ENCODE peak calls at places on chromosomes 11 and 22, in seven cellular contexts. R, T, U, H, G, M and X are unnamed samples.

GRCh38 chr11:26936109-26936508 is 57.8 kb upstream of the FIBIN start:
- DNase-seq in T (no peak), G (no peak), M (no peak), H (no peak), U (no peak), R (no peak), X (no peak)

GRCh38 chr11:118916842-118917388 is 8.8 kb downstream of the BCL9L start:
- DNase-seq in G (peak; percentile 91), M (peak; percentile 57), H (peak; percentile 92), U (peak; percentile 75), R (no peak), T (no peak), X (no peak)

GRCh38 chr11:7418061-7418460 is 67.2 kb upstream of the OLFML1 start:
- DNase-seq in M (no peak), G (no peak), H (no peak), U (no peak), R (no peak), T (no peak), X (no peak)

GRCh38 chr11:114302663-114303062 is 6.5 kb downstream of the NNMT start:
- DNase-seq in U (no peak), H (no peak), R (no peak), T (no peak), M (no peak), G (no peak), X (no peak)

GRCh38 chr11:64038500-64038899 is 2.8 kb downstream of the FLRT1 start:
- DNase-seq in H (no peak), G (no peak), M (no peak), U (no peak), T (no peak), R (no peak), X (no peak)

GRCh38 chr22:41288245-41288946 is 2.4 kb upstream of the RANGAP1 start:
- DNase-seq in G (peak; percentile 67), R (no peak), H (peak; percentile 60), U (peak; percentile 88), T (no peak), M (peak; percentile 11), X (no peak)

GRCh38 chr11:7655253-7656217 is 17.8 kb downstream of the CYB5R2 start:
- DNase-seq in H (no peak), R (no peak), T (no peak), G (no peak), U (no peak), M (no peak), X (no peak)

GRCh38 chr11:87030458-87031054 is 7.2 kb upstream of the TMEM135 start:
- DNase-seq in T (no peak), H (no peak), G (no peak), R (no peak), U (peak; percentile 18), M (no peak), X (no peak)

GRCh38 chr11:94932503-94932902 is 40.9 kb downstream of the CWC15 start:
- DNase-seq in M (no peak), G (peak; percentile 53), R (no peak), T (no peak), H (peak; percentile 13), U (no peak), X (no peak)

GRCh38 chr11:706439-706956 is 467 bp downstream of the EPS8L2 start:
- DNase-seq in R (no peak), H (no peak), T (peak; percentile 55), M (no peak), G (peak; percentile 56), U (peak; percentile 36), X (no peak)

GRCh38 chr11:57779275-57779674 is 17.7 kb downstream of the CTNND1 start:
- DNase-seq in M (peak; percentile 41), R (no peak), H (peak; percentile 64), U (peak; percentile 63), T (no peak), G (no peak), X (peak; percentile 81)

GRCh38 chr11:62792193-62792575 is 378 bp upstream of the TMEM223 start:
- DNase-seq in H (no peak), R (no peak), T (no peak), G (no peak), M (peak; percentile 72), U (peak; percentile 18), X (no peak)

GRCh38 chr11:8263769-8264410 is at the start of gene LMO1:
- DNase-seq in G (peak; percentile 68), H (peak; percentile 42), U (peak; percentile 62), T (peak; percentile 84), M (peak; percentile 82), R (peak; percentile 89), X (peak; percentile 77)

GRCh38 chr11:20363500-20364411 is at the start of gene HTATIP2:
- DNase-seq in T (peak; percentile 81), G (no peak), R (peak; percentile 89), M (peak; percentile 54), U (peak; percentile 33), H (peak; percentile 50), X (no peak)

GRCh38 chr11:8812438-8812837 is 98.6 kb upstream of the AKIP1 start:
- DNase-seq in H (peak; percentile 93), G (peak; percentile 73), T (peak; percentile 89), M (no peak), U (no peak), R (peak; percentile 87), X (no peak)

GRCh38 chr11:116842909-116843308 is 5.5 kb upstream of the APOA1 start:
- DNase-seq in T (no peak), R (no peak), U (no peak), G (no peak), M (no peak), H (no peak), X (no peak)

GRCh38 chr11:101446726-101447125 is 137.1 kb downstream of the TRPC6 start:
- DNase-seq in H (peak; percentile 34), U (peak; percentile 41), G (no peak), M (no peak), R (no peak), T (no peak), X (no peak)

GRCh38 chr22:21633481-21633880 is 921 bp downstream of the CCDC116 start:
- DNase-seq in R (no peak), G (no peak), H (no peak), U (no peak), T (no peak), M (no peak), X (no peak)

GRCh38 chr22:50731811-50732624 is 6.0 kb upstream of the ACR start:
- DNase-seq in H (peak; percentile 26), U (peak; percentile 31), T (peak; percentile 52), M (peak; percentile 22), G (peak; percentile 44), R (peak; percentile 78), X (no peak)

GRCh38 chr11:11620966-11621880 is 582 bp downstream of the GALNT18 start:
- DNase-seq in M (peak; percentile 33), H (peak; percentile 5), G (peak; percentile 26), U (peak; percentile 44), T (peak; percentile 55), R (peak; percentile 75), X (no peak)

GRCh38 chr11:92393218-92393617 is 168.6 kb downstream of the FAT3 start:
- DNase-seq in U (no peak), H (no peak), M (no peak), G (no peak), R (no peak), T (no peak), X (no peak)

GRCh38 chr11:26187639-26188038 is 144.3 kb upstream of the ANO3 start:
- DNase-seq in R (no peak), H (peak; percentile 88), M (no peak), U (peak; percentile 82), T (no peak), G (peak; percentile 86), X (no peak)

GRCh38 chr11:36361901-36362391 is 65.9 kb downstream of the PRR5L start:
- DNase-seq in H (peak; percentile 74), M (no peak), R (no peak), U (peak; percentile 85), T (peak; percentile 52), G (peak; percentile 74), X (no peak)

GRCh38 chr11:101915811-101916291 is 471 bp downstream of the ANGPTL5 start:
- DNase-seq in G (peak; percentile 89), H (peak; percentile 88), U (peak; percentile 36), R (no peak), T (no peak), M (no peak), X (no peak)

GRCh38 chr11:133399294-133399693 is 133.0 kb downstream of the OPCML start:
- DNase-seq in H (no peak), G (no peak), U (no peak), M (no peak), T (no peak), R (no peak), X (no peak)

GRCh38 chr22:35995772-35996171 is 32.9 kb downstream of the RBFOX2 start:
- DNase-seq in U (peak; percentile 99), H (peak; percentile 94), G (peak; percentile 98), M (peak; percentile 89), T (no peak), R (no peak), X (no peak)

GRCh38 chr22:39502789-39503464 is 837 bp downstream of the MIEF1 start:
- DNase-seq in M (no peak), H (peak; percentile 44), T (peak; percentile 45), G (peak; percentile 34), R (no peak), U (peak; percentile 41), X (no peak)

GRCh38 chr11:2377511-2378443 is 667 bp downstream of the CD81 start:
- DNase-seq in G (peak; percentile 34), M (peak; percentile 78), U (peak; percentile 33), R (peak; percentile 85), T (peak; percentile 83), H (peak; percentile 58), X (no peak)

GRCh38 chr11:15967966-15968365 is 388.4 kb downstream of the SOX6 start:
- DNase-seq in T (no peak), H (peak; percentile 78), G (peak; percentile 89), U (peak; percentile 76), M (no peak), R (no peak), X (no peak)

GRCh38 chr11:129279326-129280026 is 87.4 kb upstream of the ARHGAP32 start:
- DNase-seq in T (peak; percentile 86), R (peak; percentile 93), H (peak; percentile 83), M (peak; percentile 69), G (peak; percentile 56), U (peak; percentile 67), X (peak; percentile 54)

GRCh38 chr22:41742918-41743317 is 43.6 kb downstream of the MEI1 start:
- DNase-seq in T (no peak), G (no peak), R (no peak), U (no peak), M (no peak), H (no peak), X (no peak)

GRCh38 chr11:47348859-47349258 is 3.6 kb downstream of the MYBPC3 start:
- DNase-seq in T (no peak), U (peak; percentile 22), R (no peak), G (peak; percentile 27), M (no peak), H (no peak), X (no peak)

GRCh38 chr11:34331329-34331728 is 26.5 kb downstream of the ABTB2 start:
- DNase-seq in U (peak; percentile 60), T (no peak), G (peak; percentile 76), R (no peak), M (no peak), H (peak; percentile 82), X (no peak)